ENCODE peak calls at places on chromosomes 4 and X, in nine cellular contexts. V, T, S, E, O, H, Q, B and Z are unnamed samples.

GRCh38 chr4:148539387-148539786 is 97.2 kb upstream of the NR3C2 start:
- DNase-seq in Q (no peak), B (no peak), H (no peak), V (no peak), T (no peak), E (no peak), O (no peak), S (no peak), Z (no peak)

GRCh38 chr4:79632114-79632513 is 224.1 kb upstream of the GK2 start:
- DNase-seq in S (no peak), H (no peak), B (no peak), O (no peak), T (no peak), E (peak), V (no peak), Q (no peak), Z (no peak)

GRCh38 chr4:41384992-41385391 is 128.3 kb downstream of the UCHL1 start:
- DNase-seq in E (no peak), Q (no peak), O (no peak), B (no peak), T (peak), H (peak), V (no peak), S (no peak), Z (no peak)

GRCh38 chr4:155207534-155208257 is 740 bp upstream of the NPY2R start:
- DNase-seq in O (peak), S (no peak), E (peak), V (no peak), Q (no peak), H (peak), T (peak), B (no peak), Z (no peak)

GRCh38 chrX:115584715-115585114 is 23.7 kb downstream of the PLS3 start:
- DNase-seq in B (no peak), S (no peak), H (no peak), E (peak), V (no peak), O (no peak), Q (no peak), T (no peak), Z (no peak)

GRCh38 chr4:85684676-85685075 is 209.7 kb downstream of the ARHGAP24 start:
- DNase-seq in H (no peak), B (no peak), O (no peak), E (no peak), Q (no peak), T (no peak), V (no peak), S (no peak), Z (no peak)

GRCh38 chr4:108834167-108834566 is 71.3 kb upstream of the ETNPPL start:
- DNase-seq in S (no peak), T (no peak), Q (no peak), H (peak), V (no peak), B (no peak), E (peak), O (no peak), Z (no peak)

GRCh38 chrX:39969099-39969825 is 128.5 kb downstream of the BCOR start:
- DNase-seq in E (no peak), Q (no peak), B (no peak), T (peak), S (peak), O (peak), V (no peak), H (no peak), Z (no peak)

GRCh38 chr4:152917533-152918395 is 18.4 kb upstream of the FHDC1 start:
- DNase-seq in B (no peak), Q (no peak), O (no peak), V (no peak), E (no peak), H (no peak), T (no peak), S (no peak), Z (no peak)

GRCh38 chrX:1178580-1179057 is 33.8 kb downstream of the CRLF2 start:
- DNase-seq in H (no peak), V (no peak), O (peak), Q (peak), E (peak), T (no peak), S (no peak), B (no peak), Z (no peak)

GRCh38 chrX:42119076-42119475 is 195.7 kb upstream of the CASK start:
- DNase-seq in T (peak), Q (no peak), B (no peak), S (no peak), V (no peak), O (no peak), H (no peak), E (peak), Z (no peak)

GRCh38 chr4:99630857-99631256 is 26.8 kb downstream of the C4orf54 start:
- DNase-seq in H (no peak), S (no peak), O (no peak), T (no peak), Q (no peak), B (no peak), E (no peak), V (no peak), Z (no peak)

GRCh38 chr4:187744911-187745310 is 250.7 kb upstream of the ZFP42 start:
- DNase-seq in O (no peak), H (no peak), B (no peak), T (no peak), Q (no peak), V (no peak), E (no peak), S (no peak), Z (no peak)

GRCh38 chr4:77220841-77221613 is 64.0 kb downstream of the CCNG2 start:
- DNase-seq in B (no peak), S (no peak), E (peak), H (no peak), Q (no peak), V (no peak), T (peak), O (peak), Z (no peak)

GRCh38 chrX:72001471-72001870 is 90.8 kb downstream of the NHSL2 start:
- DNase-seq in V (no peak), S (no peak), O (no peak), Q (peak), B (no peak), E (no peak), H (no peak), T (no peak), Z (no peak)

GRCh38 chr4:60201052-60201673 is 999.0 kb upstream of the ADGRL3 start:
- DNase-seq in B (no peak), O (peak), E (peak), Q (no peak), H (peak), T (peak), V (no peak), S (no peak), Z (peak)

GRCh38 chrX:27893211-27893610 is 85.4 kb downstream of the MAGEB10 start:
- DNase-seq in Q (no peak), T (no peak), B (no peak), O (no peak), E (no peak), V (no peak), S (no peak), H (no peak), Z (no peak)

GRCh38 chr4:112370466-112370865 is 73.3 kb downstream of the ALPK1 start:
- DNase-seq in O (no peak), S (no peak), T (peak), Q (no peak), B (no peak), H (no peak), E (peak), V (no peak), Z (no peak)

GRCh38 chr4:150283689-150284088 is 205.4 kb downstream of the DCLK2 start:
- DNase-seq in V (no peak), B (no peak), H (no peak), Q (no peak), S (no peak), T (no peak), O (no peak), E (no peak), Z (no peak)

GRCh38 chr4:125728568-125728967 is 413.8 kb downstream of the FAT4 start:
- DNase-seq in E (peak), T (no peak), V (no peak), Q (no peak), O (no peak), B (no peak), S (no peak), H (no peak), Z (no peak)